ENCODE peak calls at places on chromosome 5, in four cellular contexts. E, K, V and F are unnamed samples. For H3K4me1, the result is how much of the 10 kb centered on the place peaks cover.

GRCh38 chr5:32055891-32056866 is 117.9 kb downstream of the GOLPH3 start:
- DNase-seq in K (no peak), E (no peak), V (no peak), F (no peak)

GRCh38 chr5:57174128-57174849 is 430 bp downstream of the GPBP1 start:
- DNase-seq in V (peak), E (no peak), K (no peak), F (no peak)

GRCh38 chr5:133142782-133143181 is 91.0 kb downstream of the HSPA4 start:
- DNase-seq in E (no peak), K (no peak), V (no peak), F (no peak)

GRCh38 chr5:497871-498509 is 26.3 kb downstream of the SLC9A3 start:
- DNase-seq in K (no peak), V (no peak), E (no peak), F (no peak)

GRCh38 chr5:125679522-125679921 is 743.7 kb upstream of the GRAMD2B start:
- DNase-seq in E (no peak), V (no peak), K (no peak), F (no peak)

GRCh38 chr5:118208031-118208453 is 780.3 kb downstream of the DTWD2 start:
- DNase-seq in E (no peak), K (peak), V (no peak), F (no peak)

GRCh38 chr5:68458416-68458815 is 242.9 kb downstream of the PIK3R1 start:
- DNase-seq in V (no peak), K (no peak), E (no peak), F (no peak)

GRCh38 chr5:91928751-91929521 is 545.8 kb upstream of the ARRDC3 start:
- DNase-seq in K (no peak), E (no peak), V (no peak), F (no peak)

GRCh38 chr5:148290271-148291195 is 21.7 kb upstream of the SPINK7 start:
- DNase-seq in V (no peak), E (peak), K (no peak), F (no peak)

DNA sequence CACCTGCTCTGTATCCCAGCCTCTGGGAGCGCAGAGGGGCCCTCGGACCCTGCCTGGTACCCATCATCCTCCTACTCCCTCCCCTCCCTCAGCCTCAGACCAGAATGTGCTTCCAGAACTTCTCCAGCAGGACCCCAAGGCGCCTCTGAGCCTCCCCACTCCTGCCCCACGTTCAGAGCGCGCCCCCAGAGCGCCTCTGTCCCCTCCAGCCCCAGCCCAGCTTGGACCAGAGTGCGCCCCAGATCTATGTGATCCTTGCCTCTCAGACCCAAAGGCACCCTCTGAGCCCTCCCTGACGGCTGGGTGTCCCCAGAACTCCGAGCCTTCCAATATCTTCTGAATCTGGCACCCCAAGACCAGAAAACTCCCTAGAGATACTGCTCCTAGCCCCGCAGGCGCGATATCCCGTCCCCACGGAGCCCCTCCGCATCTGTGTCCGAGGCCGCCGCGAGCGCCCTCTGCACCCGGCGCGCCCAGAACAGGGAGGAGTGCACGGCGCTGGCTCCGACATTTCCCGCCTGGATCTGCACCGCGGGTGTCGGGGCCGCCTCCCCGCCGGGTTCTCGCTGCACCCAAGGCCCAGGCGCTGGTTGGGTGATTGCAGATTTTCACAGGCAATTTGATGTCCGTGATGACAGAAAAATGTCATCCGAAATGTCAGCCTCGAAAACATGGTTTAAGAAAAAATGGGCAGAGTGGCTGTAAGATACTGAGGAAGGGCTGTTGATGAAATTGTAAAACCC is 522 bp downstream of the BHMT start:
- DNase-seq in V (no peak), E (peak), K (no peak), F (no peak)
- H3K4me3 ChIP-seq in V (no peak), E (peak), K (no peak), F (no peak)

GRCh38 chr5:108104448-108104847 is 277.4 kb downstream of the FBXL17 start:
- DNase-seq in E (no peak), K (no peak), V (no peak), F (no peak)
- TF ChIP-seq CTCF in E (no peak), K (no peak), V (no peak), F (no peak)

GRCh38 chr5:95817430-95817829 is 5.1 kb downstream of the GLRX start:
- DNase-seq in K (no peak), E (no peak), V (no peak), F (no peak)
- H3K4me1 ChIP-seq in K (under half), E (under half), V (under half), F (under half)

DNA sequence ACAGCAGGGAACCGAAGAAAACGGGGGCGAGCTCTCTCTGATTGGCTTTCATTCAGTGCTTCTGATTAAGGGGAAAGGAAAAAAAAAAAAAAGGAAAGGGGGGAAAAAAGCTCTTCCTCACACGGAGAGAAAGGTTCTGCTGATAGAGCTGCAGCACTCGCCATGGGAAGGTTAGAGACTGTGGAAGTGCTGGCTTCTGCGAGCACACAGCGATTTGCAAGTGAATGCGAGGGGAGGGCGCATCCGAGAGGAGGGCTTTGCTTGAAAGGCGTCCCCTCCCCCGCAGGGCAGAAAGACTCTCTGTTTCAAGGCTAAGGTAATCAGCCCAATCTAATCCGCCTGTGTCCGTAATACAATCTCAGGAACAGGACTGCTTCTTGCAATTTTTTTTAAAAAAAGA is at the start of gene CDH10:
- DNase-seq in E (peak), V (no peak), K (no peak), F (peak)
- H3K4me3 ChIP-seq in E (peak), V (no peak), K (no peak), F (peak)

GRCh38 chr5:145680169-145680568 is 155.0 kb downstream of the PRELID2 start:
- DNase-seq in E (peak), V (no peak), K (no peak), F (no peak)

GRCh38 chr5:145682197-145682895 is 152.8 kb downstream of the PRELID2 start:
- DNase-seq in K (no peak), V (no peak), E (no peak), F (no peak)

GRCh38 chr5:145680744-145681143 is 154.4 kb downstream of the PRELID2 start:
- DNase-seq in K (no peak), V (no peak), E (no peak), F (no peak)

GRCh38 chr5:145681216-145681615 is 153.9 kb downstream of the PRELID2 start:
- DNase-seq in E (no peak), V (no peak), K (no peak), F (no peak)

DNA sequence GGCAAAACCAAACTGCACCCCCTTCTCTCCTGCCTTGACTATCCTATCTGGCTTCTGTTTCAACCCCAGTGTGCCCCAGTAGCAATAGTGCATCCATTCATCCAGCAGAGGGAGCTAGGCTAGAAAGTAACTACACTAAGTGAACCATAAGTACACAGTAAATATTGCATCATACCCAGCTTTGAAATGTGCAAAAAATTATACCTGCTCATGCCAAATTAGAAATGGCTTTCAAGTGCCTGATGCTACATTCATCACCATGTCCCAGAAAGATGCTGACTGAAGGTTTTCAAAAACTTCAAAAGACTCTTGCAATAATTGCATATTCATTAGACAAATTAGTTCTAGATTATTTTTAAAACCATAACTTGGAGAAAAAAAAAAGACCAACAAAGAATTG is 153.5 kb downstream of the PRELID2 start:
- DNase-seq in E (peak), K (no peak), V (peak), F (peak)
- TF ChIP-seq CTCF in E (peak), K (peak), V (peak), F (peak)